ENCODE peak calls at places on chromosomes 11 and 22, in four cellular contexts. B, E, Q and Z are unnamed samples.

GRCh38 chr22:25716637-25717036 is 25.4 kb upstream of the MYO18B start:
- DNase-seq in E (no peak), B (no peak), Q (no peak), Z (no peak)

GRCh38 chr22:49423125-49423650 is 404.5 kb downstream of the BRD1 start:
- DNase-seq in Q (no peak), E (no peak), B (no peak), Z (no peak)

GRCh38 chr11:68664906-68665305 is 19.4 kb upstream of the GAL start:
- DNase-seq in Q (no peak), E (no peak), B (no peak), Z (no peak)

GRCh38 chr22:29883831-29884139 is 811 bp downstream of the MTMR3 start:
- DNase-seq in E (no peak), B (no peak), Q (no peak), Z (no peak)

GRCh38 chr22:20180640-20181039 is 29.8 kb upstream of the CCDC188 start:
- DNase-seq in Q (no peak), E (no peak), B (no peak), Z (no peak)

GRCh38 chr11:443542-444199 is 1.9 kb upstream of the ANO9 start:
- DNase-seq in B (no peak), Q (no peak), E (no peak), Z (no peak)

GRCh38 chr11:46664612-46665011 is 35.8 kb downstream of the ARHGAP1 start:
- DNase-seq in B (no peak), E (no peak), Q (no peak), Z (no peak)

GRCh38 chr11:40544162-40544561 is 915.3 kb downstream of the LRRC4C start:
- DNase-seq in Q (no peak), E (no peak), B (no peak), Z (no peak)

GRCh38 chr22:22554324-22555284 is 4.5 kb downstream of the PRAME start:
- DNase-seq in E (no peak), Q (no peak), B (no peak), Z (no peak)

GRCh38 chr11:2577071-2578005 is 122.5 kb downstream of the KCNQ1OT1 start:
- DNase-seq in B (no peak), E (no peak), Q (no peak), Z (no peak)

GRCh38 chr11:130431337-130431773 is 2.9 kb upstream of the ADAMTS8 start:
- DNase-seq in Q (no peak), E (peak; percentile 28), B (peak; percentile 84), Z (peak; percentile 40)

GRCh38 chr11:94423467-94423866 is 22.2 kb upstream of the GPR83 start:
- DNase-seq in E (no peak), Q (no peak), B (no peak), Z (no peak)

GRCh38 chr11:102347526-102348331 is 715 bp downstream of the BIRC2 start:
- DNase-seq in Q (no peak), B (no peak), E (no peak), Z (no peak)

GRCh38 chr11:80451105-80451504 is 1010.3 kb upstream of the TENM4 start:
- DNase-seq in Q (no peak), E (no peak), B (no peak), Z (no peak)

GRCh38 chr11:73662445-73663157 is 16.2 kb downstream of the PLEKHB1 start:
- DNase-seq in B (no peak), Q (no peak), E (no peak), Z (no peak)

GRCh38 chr11:126712017-126712625 is 288.4 kb downstream of the KIRREL3 start:
- DNase-seq in B (no peak), Q (no peak), E (no peak), Z (no peak)

GRCh38 chr11:60925685-60926267 is 1.5 kb downstream of the TMEM132A start:
- DNase-seq in B (peak; percentile 16), E (no peak), Q (no peak), Z (no peak)

GRCh38 chr11:15897211-15897960 is 459.0 kb downstream of the SOX6 start:
- DNase-seq in Q (no peak), E (no peak), B (no peak), Z (no peak)

GRCh38 chr11:32081129-32081641 is 9.7 kb upstream of the RCN1 start:
- DNase-seq in B (no peak), Q (peak; percentile 76), E (no peak), Z (no peak)

GRCh38 chr11:108853864-108854263 is 189.0 kb downstream of the DDX10 start:
- DNase-seq in E (no peak), Q (no peak), B (no peak), Z (no peak)

GRCh38 chr11:57641426-57641825 is 8.3 kb downstream of the YPEL4 start:
- DNase-seq in E (no peak), Q (peak; percentile 25), B (peak; percentile 27), Z (no peak)

GRCh38 chr11:73367482-73368024 is 8.6 kb upstream of the RELT start:
- DNase-seq in E (no peak), Q (no peak), B (no peak), Z (no peak)

GRCh38 chr11:63862923-63863322 is 24.0 kb downstream of the MARK2 start:
- DNase-seq in Q (no peak), B (peak; percentile 67), E (no peak), Z (no peak)